ENCODE peak calls at places on chromosomes 6 and 20, in eight cellular contexts. One of them, this sample, is unnamed.
A peak's percentile ranks its signal among the peaks of the same experiment; 100 is the strongest.

GRCh38 chr20:38150595-38151170 is 14.4 kb downstream of the TGM2 start:
- DNase-seq in hepatocyte: no peak
- DNase-seq in CD8-positive, alpha-beta T cell: no peak
- DNase-seq in astrocyte of the spinal cord: no peak
- DNase-seq in IMR-90: no peak
- DNase-seq in psoas muscle: no peak
- DNase-seq in aorta: peak; percentile 25
- DNase-seq in lung: no peak
- DNase-seq in this sample: no peak

GRCh38 chr20:37490670-37491350 is 30.2 kb upstream of the NNAT start:
- DNase-seq in CD8-positive, alpha-beta T cell: no peak
- DNase-seq in astrocyte of the spinal cord: no peak
- DNase-seq in aorta: no peak
- DNase-seq in hepatocyte: no peak
- DNase-seq in psoas muscle: no peak
- DNase-seq in IMR-90: no peak
- DNase-seq in lung: no peak
- DNase-seq in this sample: no peak

GRCh38 chr20:911882-912600 is 4.1 kb downstream of the ANGPT4 start:
- DNase-seq in psoas muscle: no peak
- DNase-seq in CD8-positive, alpha-beta T cell: peak; percentile 13
- DNase-seq in hepatocyte: no peak
- DNase-seq in aorta: no peak
- DNase-seq in astrocyte of the spinal cord: no peak
- DNase-seq in IMR-90: no peak
- DNase-seq in lung: no peak
- DNase-seq in this sample: no peak

GRCh38 chr6:97449437-97449966 is 166.5 kb upstream of the MMS22L start:
- DNase-seq in IMR-90: no peak
- DNase-seq in hepatocyte: no peak
- DNase-seq in lung: no peak
- DNase-seq in astrocyte of the spinal cord: no peak
- DNase-seq in psoas muscle: no peak
- DNase-seq in aorta: no peak
- DNase-seq in CD8-positive, alpha-beta T cell: no peak
- DNase-seq in this sample: no peak

GRCh38 chr6:147282566-147282959 is 78.3 kb downstream of the STXBP5 start:
- DNase-seq in psoas muscle: no peak
- DNase-seq in astrocyte of the spinal cord: no peak
- DNase-seq in aorta: no peak
- DNase-seq in IMR-90: no peak
- DNase-seq in CD8-positive, alpha-beta T cell: no peak
- DNase-seq in lung: no peak
- DNase-seq in hepatocyte: no peak
- DNase-seq in this sample: no peak

GRCh38 chr6:34383171-34383631 is 9.3 kb downstream of the NUDT3 start:
- DNase-seq in aorta: no peak
- DNase-seq in psoas muscle: no peak
- DNase-seq in CD8-positive, alpha-beta T cell: no peak
- DNase-seq in IMR-90: peak; percentile 86
- DNase-seq in hepatocyte: peak; percentile 35
- DNase-seq in astrocyte of the spinal cord: no peak
- DNase-seq in lung: no peak
- DNase-seq in this sample: no peak

GRCh38 chr6:14371530-14371929 is 254.0 kb downstream of the CD83 start:
- DNase-seq in lung: no peak
- DNase-seq in hepatocyte: no peak
- DNase-seq in psoas muscle: no peak
- DNase-seq in IMR-90: no peak
- DNase-seq in CD8-positive, alpha-beta T cell: no peak
- DNase-seq in aorta: no peak
- DNase-seq in astrocyte of the spinal cord: no peak
- DNase-seq in this sample: no peak

GRCh38 chr6:138161434-138162103 is at the start of gene ARFGEF3:
- DNase-seq in IMR-90: peak; percentile 1
- DNase-seq in aorta: peak; percentile 47
- DNase-seq in psoas muscle: peak; percentile 65
- DNase-seq in CD8-positive, alpha-beta T cell: peak; percentile 42
- DNase-seq in astrocyte of the spinal cord: peak; percentile 28
- DNase-seq in lung: peak; percentile 64
- DNase-seq in hepatocyte: peak; percentile 86
- DNase-seq in this sample: peak; percentile 70

GRCh38 chr20:23136893-23137745 is 51.0 kb upstream of the CD93 start:
- DNase-seq in CD8-positive, alpha-beta T cell: no peak
- DNase-seq in lung: no peak
- DNase-seq in psoas muscle: peak; percentile 89
- DNase-seq in hepatocyte: no peak
- DNase-seq in IMR-90: no peak
- DNase-seq in aorta: peak; percentile 43
- DNase-seq in astrocyte of the spinal cord: no peak
- DNase-seq in this sample: peak; percentile 96

GRCh38 chr20:30599990-30600389 is 657.5 kb upstream of the DEFB115 start:
- DNase-seq in lung: no peak
- DNase-seq in aorta: no peak
- DNase-seq in CD8-positive, alpha-beta T cell: no peak
- DNase-seq in psoas muscle: no peak
- DNase-seq in IMR-90: no peak
- DNase-seq in astrocyte of the spinal cord: no peak
- DNase-seq in hepatocyte: no peak
- DNase-seq in this sample: no peak

GRCh38 chr20:17896771-17897369 is 71.7 kb downstream of the SNX5 start:
- DNase-seq in lung: no peak
- DNase-seq in hepatocyte: no peak
- DNase-seq in astrocyte of the spinal cord: no peak
- DNase-seq in CD8-positive, alpha-beta T cell: no peak
- DNase-seq in psoas muscle: no peak
- DNase-seq in IMR-90: no peak
- DNase-seq in aorta: no peak
- DNase-seq in this sample: no peak

GRCh38 chr20:17896247-17896723 is 72.3 kb downstream of the SNX5 start:
- DNase-seq in hepatocyte: no peak
- DNase-seq in lung: no peak
- DNase-seq in aorta: no peak
- DNase-seq in psoas muscle: no peak
- DNase-seq in astrocyte of the spinal cord: no peak
- DNase-seq in CD8-positive, alpha-beta T cell: no peak
- DNase-seq in IMR-90: no peak
- DNase-seq in this sample: no peak

GRCh38 chr20:17897566-17898307 is 70.9 kb downstream of the SNX5 start:
- DNase-seq in CD8-positive, alpha-beta T cell: no peak
- DNase-seq in lung: no peak
- DNase-seq in hepatocyte: no peak
- DNase-seq in astrocyte of the spinal cord: no peak
- DNase-seq in psoas muscle: no peak
- DNase-seq in aorta: no peak
- DNase-seq in IMR-90: no peak
- DNase-seq in this sample: peak; percentile 32

GRCh38 chr20:17893480-17893879 is 75.1 kb downstream of the SNX5 start:
- DNase-seq in aorta: no peak
- DNase-seq in hepatocyte: no peak
- DNase-seq in astrocyte of the spinal cord: no peak
- DNase-seq in psoas muscle: no peak
- DNase-seq in CD8-positive, alpha-beta T cell: no peak
- DNase-seq in IMR-90: no peak
- DNase-seq in lung: no peak
- DNase-seq in this sample: no peak

DNA sequence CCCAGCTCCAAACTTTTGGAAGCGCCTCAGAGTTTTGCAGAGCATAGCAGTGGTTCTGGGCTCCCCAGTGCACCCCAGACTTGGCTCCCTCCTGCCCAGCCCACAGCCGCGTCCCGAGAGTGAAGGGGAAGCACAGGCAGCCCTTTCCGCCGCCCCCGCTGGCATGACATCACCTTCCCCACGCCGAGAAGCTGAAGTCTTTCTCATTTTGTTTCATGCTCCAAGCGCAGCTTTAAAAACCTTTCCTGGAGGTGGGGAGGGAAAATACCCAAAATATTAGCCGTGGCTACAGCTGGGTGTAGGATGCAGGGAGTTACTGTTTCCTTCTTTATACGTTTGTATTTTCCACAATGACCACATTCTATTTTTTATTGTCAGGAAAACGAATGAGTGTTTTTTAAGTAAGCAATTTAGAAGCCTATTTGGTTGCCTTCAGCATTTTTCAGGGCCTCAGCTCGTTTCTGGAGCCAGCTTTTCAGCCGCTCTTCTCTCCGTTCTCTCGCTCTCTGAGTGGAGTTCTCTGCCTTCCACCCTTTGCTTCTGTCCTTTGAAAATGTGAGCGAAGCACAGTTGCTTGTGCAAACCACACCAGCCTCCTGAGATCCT is 72.8 kb downstream of the SNX5 start:
- DNase-seq in astrocyte of the spinal cord: peak; percentile 66
- DNase-seq in lung: peak; percentile 55
- DNase-seq in psoas muscle: peak; percentile 74
- DNase-seq in hepatocyte: no peak
- DNase-seq in CD8-positive, alpha-beta T cell: peak; percentile 29
- DNase-seq in aorta: peak; percentile 88
- DNase-seq in IMR-90: peak; percentile 70
- DNase-seq in this sample: peak; percentile 58
- H3K4me3 ChIP-seq in astrocyte of the spinal cord: peak overlapping the region; percentile 23
- H3K4me3 ChIP-seq in lung: no peak overlapping the region
- H3K4me3 ChIP-seq in psoas muscle: peak overlapping the region; percentile 46
- H3K4me3 ChIP-seq in hepatocyte: no peak overlapping the region
- H3K4me3 ChIP-seq in CD8-positive, alpha-beta T cell: no peak overlapping the region
- H3K4me3 ChIP-seq in aorta: peak overlapping the region; percentile 67
- H3K4me3 ChIP-seq in IMR-90: peak overlapping the region; percentile 35
- H3K4me3 ChIP-seq in this sample: peak overlapping the region; percentile 15

GRCh38 chr6:41408982-41409381 is 73.6 kb downstream of the NCR2 start:
- DNase-seq in IMR-90: no peak
- DNase-seq in hepatocyte: no peak
- DNase-seq in psoas muscle: no peak
- DNase-seq in lung: no peak
- DNase-seq in astrocyte of the spinal cord: no peak
- DNase-seq in CD8-positive, alpha-beta T cell: no peak
- DNase-seq in aorta: no peak
- DNase-seq in this sample: no peak
- H3K4me3 ChIP-seq in IMR-90: no peak overlapping the region
- H3K4me3 ChIP-seq in hepatocyte: no peak overlapping the region
- H3K4me3 ChIP-seq in psoas muscle: no peak overlapping the region
- H3K4me3 ChIP-seq in lung: no peak overlapping the region
- H3K4me3 ChIP-seq in astrocyte of the spinal cord: no peak overlapping the region
- H3K4me3 ChIP-seq in CD8-positive, alpha-beta T cell: no peak overlapping the region
- H3K4me3 ChIP-seq in aorta: no peak overlapping the region
- H3K4me3 ChIP-seq in this sample: no peak overlapping the region

GRCh38 chr20:59748555-59749292 is 144.4 kb downstream of the PHACTR3 start:
- DNase-seq in hepatocyte: no peak
- DNase-seq in CD8-positive, alpha-beta T cell: no peak
- DNase-seq in psoas muscle: peak; percentile 52
- DNase-seq in IMR-90: peak; percentile 19
- DNase-seq in lung: no peak
- DNase-seq in astrocyte of the spinal cord: peak; percentile 0
- DNase-seq in aorta: no peak
- DNase-seq in this sample: no peak
- H3K4me3 ChIP-seq in hepatocyte: no peak overlapping the region
- H3K4me3 ChIP-seq in CD8-positive, alpha-beta T cell: no peak overlapping the region
- H3K4me3 ChIP-seq in psoas muscle: no peak overlapping the region
- H3K4me3 ChIP-seq in IMR-90: no peak overlapping the region
- H3K4me3 ChIP-seq in lung: no peak overlapping the region
- H3K4me3 ChIP-seq in astrocyte of the spinal cord: no peak overlapping the region
- H3K4me3 ChIP-seq in aorta: no peak overlapping the region
- H3K4me3 ChIP-seq in this sample: no peak overlapping the region

DNA sequence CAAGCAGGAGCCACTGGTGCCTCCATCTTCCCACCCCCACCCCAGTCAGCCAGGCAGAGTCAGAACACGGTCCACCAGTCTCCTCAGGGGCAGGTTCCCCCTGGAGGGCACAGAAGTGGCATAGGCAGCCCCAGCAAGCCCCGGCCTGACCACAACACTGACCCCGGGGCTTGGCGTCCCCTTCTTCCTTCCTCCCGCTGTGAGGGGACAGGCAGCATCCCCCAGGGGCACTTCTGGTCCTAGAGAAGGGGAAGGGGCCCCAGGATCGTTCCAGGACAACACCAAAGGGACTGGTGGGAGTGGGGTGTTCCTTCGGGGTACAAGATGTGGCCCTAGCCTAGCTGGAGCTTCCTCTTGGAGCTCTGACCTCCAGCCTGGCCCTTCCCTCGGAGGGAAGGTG is 36.1 kb downstream of the YTHDF1 start:
- DNase-seq in lung: no peak
- DNase-seq in CD8-positive, alpha-beta T cell: no peak
- DNase-seq in hepatocyte: no peak
- DNase-seq in astrocyte of the spinal cord: no peak
- DNase-seq in aorta: no peak
- DNase-seq in psoas muscle: no peak
- DNase-seq in IMR-90: no peak
- DNase-seq in this sample: no peak
- H3K4me3 ChIP-seq in lung: no peak overlapping the region
- H3K4me3 ChIP-seq in CD8-positive, alpha-beta T cell: no peak overlapping the region
- H3K4me3 ChIP-seq in hepatocyte: no peak overlapping the region
- H3K4me3 ChIP-seq in astrocyte of the spinal cord: no peak overlapping the region
- H3K4me3 ChIP-seq in aorta: no peak overlapping the region
- H3K4me3 ChIP-seq in psoas muscle: no peak overlapping the region
- H3K4me3 ChIP-seq in IMR-90: no peak overlapping the region
- H3K4me3 ChIP-seq in this sample: no peak overlapping the region